ENCODE peak calls at places on chromosomes 3 and 15, in ten cellular contexts. F is naive B cell; R is NCI-H446 treated with DMSO at 0.1 percent for 48 hours; U is amniotic epithelial cell; L is stimulated activated naive CD8-positive, alpha-beta T cell treated with anti-CD3 and anti-CD28 coated beads, Interleukin-15, Interleukin-2, amounts not matched to agents 100 U/mL and 50 U/mL, for 24 hours; T is central memory CD4-positive, alpha-beta T cell; Q is cardiac muscle cell; D is fibroblast of lung; X is body of pancreas; O is NCI-H2029. K is an unnamed sample.

GRCh38 chr3:33218446-33219174 is at the start of gene SUSD5:
- DNase-seq in F (no peak), R (no peak), U (peak; percentile 21), L (peak; percentile 5), T (no peak), Q (peak; percentile 53), D (peak; percentile 72), X (no peak), O (no peak), K (no peak)

GRCh38 chr3:174439621-174440349 is 419.3 kb upstream of the NAALADL2 start:
- DNase-seq in F (no peak), R (peak; percentile 94), U (peak; percentile 97), L (no peak), T (no peak), Q (peak; percentile 97), D (peak; percentile 99), X (peak; percentile 13), O (no peak), K (no peak)

GRCh38 chr3:64639022-64639421 is 48.8 kb downstream of the ADAMTS9 start:
- DNase-seq in F (no peak), R (no peak), U (no peak), L (no peak), T (no peak), Q (no peak), D (no peak), X (no peak), O (no peak), K (no peak)

GRCh38 chr3:126030455-126030854 is 53.5 kb downstream of the SLC41A3 start:
- DNase-seq in F (no peak), R (no peak), U (no peak), L (no peak), T (no peak), Q (no peak), D (no peak), X (no peak), O (no peak), K (no peak)

GRCh38 chr3:195893121-195893449 is 15.3 kb downstream of the TNK2 start:
- DNase-seq in F (no peak), R (peak; percentile 15), U (no peak), L (no peak), T (no peak), Q (no peak), D (no peak), X (peak; percentile 78), O (peak; percentile 23), K (peak; percentile 57)

GRCh38 chr15:64921711-64922110 is 10.0 kb downstream of the ANKDD1A start:
- DNase-seq in F (no peak), R (no peak), U (no peak), L (no peak), T (no peak), Q (no peak), D (no peak), X (no peak), O (no peak), K (no peak)

GRCh38 chr15:101384276-101384675 is 89.2 kb upstream of the SNRPA1 start:
- DNase-seq in F (no peak), R (no peak), U (no peak), L (no peak), T (no peak), Q (no peak), D (no peak), X (no peak), O (no peak), K (no peak)

GRCh38 chr3:140093742-140094141 is 158.8 kb downstream of the CLSTN2 start:
- DNase-seq in F (no peak), R (peak; percentile 99), U (peak; percentile 4), L (no peak), T (no peak), Q (peak; percentile 61), D (peak; percentile 87), X (peak; percentile 90), O (peak; percentile 86), K (no peak)

GRCh38 chr3:113531826-113532697 is at the start of gene SIDT1:
- DNase-seq in F (peak; percentile 77), R (no peak), U (no peak), L (peak; percentile 65), T (peak; percentile 80), Q (no peak), D (peak; percentile 15), X (peak; percentile 60), O (peak; percentile 14), K (peak; percentile 77)

GRCh38 chr3:25532763-25533162 is 104.7 kb downstream of the RARB start:
- DNase-seq in F (no peak), R (no peak), U (peak; percentile 22), L (peak; percentile 43), T (no peak), Q (no peak), D (no peak), X (no peak), O (no peak), K (no peak)

GRCh38 chr3:64082411-64082810 is 59.1 kb upstream of the PSMD6 start:
- DNase-seq in F (no peak), R (no peak), U (no peak), L (no peak), T (no peak), Q (no peak), D (no peak), X (no peak), O (no peak), K (no peak)

GRCh38 chr15:63238796-63239195 is 38.6 kb upstream of the APH1B start:
- DNase-seq in F (no peak), R (no peak), U (peak; percentile 94), L (no peak), T (no peak), Q (peak; percentile 83), D (peak; percentile 87), X (no peak), O (no peak), K (no peak)

GRCh38 chr3:73719877-73720276 is 95.1 kb upstream of the PDZRN3 start:
- DNase-seq in F (no peak), R (no peak), U (peak; percentile 65), L (no peak), T (no peak), Q (peak; percentile 55), D (peak; percentile 27), X (no peak), O (no peak), K (peak; percentile 52)

GRCh38 chr3:197789309-197789708 is 1.7 kb upstream of the LRCH3 start:
- DNase-seq in F (no peak), R (no peak), U (no peak), L (no peak), T (no peak), Q (no peak), D (no peak), X (no peak), O (no peak), K (no peak)

GRCh38 chr3:66035763-66036477 is 2.8 kb downstream of the MAGI1 start:
- DNase-seq in F (no peak), R (no peak), U (peak; percentile 41), L (no peak), T (no peak), Q (peak; percentile 37), D (peak; percentile 78), X (peak; percentile 26), O (no peak), K (no peak)

GRCh38 chr3:186180891-186181471 is 72.1 kb upstream of the ETV5 start:
- DNase-seq in F (no peak), R (no peak), U (peak; percentile 21), L (no peak), T (no peak), Q (no peak), D (no peak), X (no peak), O (no peak), K (no peak)

GRCh38 chr3:114827495-114827894 is 319.6 kb downstream of the ZBTB20 start:
- DNase-seq in F (peak; percentile 21), R (peak; percentile 70), U (peak; percentile 63), L (no peak), T (no peak), Q (peak; percentile 66), D (peak; percentile 37), X (no peak), O (peak; percentile 42), K (peak; percentile 20)

GRCh38 chr3:141191097-141191749 is 40.4 kb upstream of the PXYLP1 start:
- DNase-seq in F (no peak), R (no peak), U (peak; percentile 25), L (no peak), T (no peak), Q (peak; percentile 3), D (peak; percentile 3), X (no peak), O (no peak), K (no peak)

GRCh38 chr3:180804871-180805430 is 107.5 kb upstream of the FXR1 start:
- DNase-seq in F (no peak), R (no peak), U (peak; percentile 6), L (no peak), T (no peak), Q (peak; percentile 60), D (peak; percentile 67), X (no peak), O (no peak), K (no peak)

GRCh38 chr3:119194237-119195150 is 21.1 kb downstream of the UPK1B start:
- DNase-seq in F (no peak), R (no peak), U (peak; percentile 37), L (no peak), T (no peak), Q (no peak), D (peak; percentile 54), X (no peak), O (no peak), K (no peak)

GRCh38 chr3:179083977-179084376 is 12.4 kb upstream of the ZMAT3 start:
- DNase-seq in F (no peak), R (no peak), U (no peak), L (no peak), T (no peak), Q (no peak), D (no peak), X (no peak), O (no peak), K (no peak)

GRCh38 chr3:101069796-101070195 is 76.6 kb upstream of the ABI3BP start:
- DNase-seq in F (no peak), R (no peak), U (no peak), L (no peak), T (no peak), Q (no peak), D (peak; percentile 24), X (no peak), O (no peak), K (no peak)